ENCODE peak calls at places on chromosome 10, in eight cellular contexts. One of them, this sample, is unnamed.

GRCh38 chr10:102420443-102420809 is 210 bp upstream of the FBXL15 start:
- DNase-seq in GM06990: no peak
- DNase-seq in H1: no peak
- DNase-seq in neural progenitor cell: peak
- DNase-seq in astrocyte of the cerebellum: no peak
- DNase-seq in astrocyte: no peak
- DNase-seq in esophagus muscularis mucosa: no peak
- DNase-seq in GM10248: no peak
- DNase-seq in this sample: no peak

GRCh38 chr10:75585294-75585693 is 153.9 kb downstream of the LRMDA start:
- DNase-seq in GM06990: no peak
- DNase-seq in H1: no peak
- DNase-seq in neural progenitor cell: no peak
- DNase-seq in astrocyte of the cerebellum: no peak
- DNase-seq in astrocyte: no peak
- DNase-seq in esophagus muscularis mucosa: no peak
- DNase-seq in GM10248: no peak
- DNase-seq in this sample: no peak

GRCh38 chr10:4059471-4060138 is 274.6 kb upstream of the KLF6 start:
- DNase-seq in GM06990: no peak
- DNase-seq in H1: no peak
- DNase-seq in neural progenitor cell: no peak
- DNase-seq in astrocyte of the cerebellum: no peak
- DNase-seq in astrocyte: no peak
- DNase-seq in esophagus muscularis mucosa: no peak
- DNase-seq in GM10248: no peak
- DNase-seq in this sample: no peak

GRCh38 chr10:37314862-37315261 is 189.5 kb downstream of the ANKRD30A start:
- DNase-seq in GM06990: no peak
- DNase-seq in H1: no peak
- DNase-seq in neural progenitor cell: no peak
- DNase-seq in astrocyte of the cerebellum: no peak
- DNase-seq in astrocyte: no peak
- DNase-seq in esophagus muscularis mucosa: no peak
- DNase-seq in GM10248: no peak
- DNase-seq in this sample: no peak

GRCh38 chr10:101215397-101216206 is 13.7 kb downstream of the LBX1 start:
- DNase-seq in GM06990: no peak
- DNase-seq in H1: no peak
- DNase-seq in neural progenitor cell: peak
- DNase-seq in astrocyte of the cerebellum: no peak
- DNase-seq in astrocyte: no peak
- DNase-seq in esophagus muscularis mucosa: no peak
- DNase-seq in GM10248: no peak
- DNase-seq in this sample: no peak

GRCh38 chr10:69515699-69516547 is 57.3 kb downstream of the NEUROG3 start:
- DNase-seq in GM06990: peak
- DNase-seq in H1: peak
- DNase-seq in neural progenitor cell: peak
- DNase-seq in astrocyte of the cerebellum: peak
- DNase-seq in astrocyte: peak
- DNase-seq in esophagus muscularis mucosa: peak
- DNase-seq in GM10248: peak
- DNase-seq in this sample: peak

GRCh38 chr10:123614888-123615287 is 51.3 kb upstream of the GPR26 start:
- DNase-seq in GM06990: no peak
- DNase-seq in H1: peak
- DNase-seq in neural progenitor cell: peak
- DNase-seq in astrocyte of the cerebellum: peak
- DNase-seq in astrocyte: peak
- DNase-seq in esophagus muscularis mucosa: peak
- DNase-seq in GM10248: peak
- DNase-seq in this sample: peak

GRCh38 chr10:125343118-125343752 is 182.9 kb upstream of the CTBP2 start:
- DNase-seq in GM06990: no peak
- DNase-seq in H1: no peak
- DNase-seq in neural progenitor cell: peak
- DNase-seq in astrocyte of the cerebellum: no peak
- DNase-seq in astrocyte: peak
- DNase-seq in esophagus muscularis mucosa: no peak
- DNase-seq in GM10248: no peak
- DNase-seq in this sample: peak

GRCh38 chr10:119357389-119358139 is 150.2 kb downstream of the GRK5 start:
- DNase-seq in GM06990: no peak
- DNase-seq in H1: no peak
- DNase-seq in neural progenitor cell: no peak
- DNase-seq in astrocyte of the cerebellum: no peak
- DNase-seq in astrocyte: peak
- DNase-seq in esophagus muscularis mucosa: no peak
- DNase-seq in GM10248: no peak
- DNase-seq in this sample: no peak

GRCh38 chr10:283916-284356 is 148.7 kb downstream of the ZMYND11 start:
- DNase-seq in GM06990: peak
- DNase-seq in H1: no peak
- DNase-seq in neural progenitor cell: no peak
- DNase-seq in astrocyte of the cerebellum: no peak
- DNase-seq in astrocyte: no peak
- DNase-seq in esophagus muscularis mucosa: no peak
- DNase-seq in GM10248: peak
- DNase-seq in this sample: no peak

GRCh38 chr10:124280916-124281315 is 137.8 kb downstream of the OAT start:
- DNase-seq in GM06990: no peak
- DNase-seq in H1: no peak
- DNase-seq in neural progenitor cell: no peak
- DNase-seq in astrocyte of the cerebellum: no peak
- DNase-seq in astrocyte: no peak
- DNase-seq in esophagus muscularis mucosa: no peak
- DNase-seq in GM10248: no peak
- DNase-seq in this sample: no peak

GRCh38 chr10:101292194-101293006 is 61.6 kb upstream of the BTRC start:
- DNase-seq in GM06990: no peak
- DNase-seq in H1: no peak
- DNase-seq in neural progenitor cell: peak
- DNase-seq in astrocyte of the cerebellum: no peak
- DNase-seq in astrocyte: no peak
- DNase-seq in esophagus muscularis mucosa: no peak
- DNase-seq in GM10248: no peak
- DNase-seq in this sample: peak

GRCh38 chr10:84286695-84287094 is 41.7 kb upstream of the CCSER2 start:
- DNase-seq in GM06990: no peak
- DNase-seq in H1: no peak
- DNase-seq in neural progenitor cell: no peak
- DNase-seq in astrocyte of the cerebellum: no peak
- DNase-seq in astrocyte: no peak
- DNase-seq in esophagus muscularis mucosa: no peak
- DNase-seq in GM10248: no peak
- DNase-seq in this sample: no peak

DNA sequence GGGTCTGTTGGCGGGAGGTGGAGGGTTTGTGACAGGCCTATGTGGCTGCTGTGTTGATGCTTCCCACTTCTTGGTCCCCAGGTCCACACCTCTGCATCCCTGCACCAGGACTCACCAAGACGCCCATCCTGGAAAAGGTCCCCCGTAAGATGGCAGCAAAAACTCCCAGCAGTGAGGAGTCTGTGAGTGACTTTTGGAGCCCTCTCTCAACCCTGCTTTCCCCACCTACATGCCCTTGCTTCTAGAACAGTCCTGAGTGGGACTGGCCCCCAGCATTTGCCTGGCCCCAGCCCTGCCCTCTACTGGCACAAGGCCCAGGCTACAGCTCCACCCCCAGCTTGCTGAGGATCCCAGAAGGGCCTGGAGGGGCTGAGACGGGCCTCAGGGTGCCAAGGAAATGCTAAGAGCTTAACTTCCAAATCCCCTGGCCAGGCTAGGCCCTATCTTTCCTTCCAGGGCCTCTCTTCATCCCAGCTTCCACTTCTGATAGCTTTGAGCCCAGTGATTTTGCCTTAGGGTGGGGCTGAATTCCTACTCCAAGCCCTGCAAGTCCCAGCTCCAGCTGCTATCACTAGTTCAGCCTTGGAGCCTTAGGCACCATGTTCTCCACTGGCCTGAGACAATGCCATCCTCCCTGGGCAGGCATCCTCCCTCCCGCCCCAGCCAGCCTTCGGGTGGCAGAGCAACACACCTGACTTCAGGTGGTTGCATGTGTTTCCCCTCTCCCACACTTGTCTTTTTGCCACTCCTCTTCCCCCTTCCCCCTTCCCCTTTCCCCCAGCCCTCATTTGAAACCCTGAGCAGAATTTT is 2.8 kb downstream of the CHAT start:
- DNase-seq in GM06990: no peak
- DNase-seq in H1: no peak
- DNase-seq in neural progenitor cell: no peak
- DNase-seq in astrocyte of the cerebellum: no peak
- DNase-seq in astrocyte: no peak
- DNase-seq in esophagus muscularis mucosa: no peak
- DNase-seq in GM10248: no peak
- DNase-seq in this sample: no peak
- TF ChIP-seq CTCF in GM06990: peak
- TF ChIP-seq CTCF in H1: peak
- TF ChIP-seq CTCF in neural progenitor cell: peak
- TF ChIP-seq CTCF in astrocyte of the cerebellum: no peak
- TF ChIP-seq CTCF in astrocyte: no peak
- TF ChIP-seq CTCF in esophagus muscularis mucosa: no peak
- TF ChIP-seq CTCF in GM10248: no peak
- TF ChIP-seq CTCF in this sample: no peak

GRCh38 chr10:131694168-131694962 is 206.4 kb upstream of the PPP2R2D start:
- DNase-seq in GM06990: no peak
- DNase-seq in H1: no peak
- DNase-seq in neural progenitor cell: no peak
- DNase-seq in astrocyte of the cerebellum: no peak
- DNase-seq in astrocyte: no peak
- DNase-seq in esophagus muscularis mucosa: no peak
- DNase-seq in GM10248: no peak
- DNase-seq in this sample: no peak
- TF ChIP-seq CTCF in GM06990: no peak
- TF ChIP-seq CTCF in H1: no peak
- TF ChIP-seq CTCF in neural progenitor cell: no peak
- TF ChIP-seq CTCF in astrocyte of the cerebellum: no peak
- TF ChIP-seq CTCF in astrocyte: no peak
- TF ChIP-seq CTCF in esophagus muscularis mucosa: no peak
- TF ChIP-seq CTCF in GM10248: no peak
- TF ChIP-seq CTCF in this sample: no peak

DNA sequence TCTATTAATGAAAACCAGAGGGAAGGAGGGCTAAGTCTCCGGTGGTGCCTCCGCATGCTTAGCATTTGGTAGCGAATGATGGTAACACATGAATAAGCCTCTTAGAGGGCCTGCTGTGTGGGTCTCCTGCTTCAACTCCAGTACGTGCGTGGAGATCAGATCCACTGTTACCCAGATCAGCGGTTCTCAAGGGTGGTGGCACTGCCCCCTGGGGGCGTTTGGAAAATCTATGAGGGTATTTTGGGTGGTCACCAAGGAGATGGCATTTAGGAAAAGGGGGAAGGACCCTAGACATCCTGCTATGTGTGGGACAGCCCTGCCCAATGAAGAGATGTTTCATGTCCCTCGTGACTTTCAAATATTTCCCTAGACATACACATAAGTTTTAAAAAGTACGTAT is 57.1 kb upstream of the TM9SF3 start:
- DNase-seq in GM06990: no peak
- DNase-seq in H1: no peak
- DNase-seq in neural progenitor cell: peak
- DNase-seq in astrocyte of the cerebellum: no peak
- DNase-seq in astrocyte: no peak
- DNase-seq in esophagus muscularis mucosa: no peak
- DNase-seq in GM10248: no peak
- DNase-seq in this sample: no peak
- TF ChIP-seq CTCF in GM06990: peak
- TF ChIP-seq CTCF in H1: peak
- TF ChIP-seq CTCF in neural progenitor cell: peak
- TF ChIP-seq CTCF in astrocyte of the cerebellum: no peak
- TF ChIP-seq CTCF in astrocyte: no peak
- TF ChIP-seq CTCF in esophagus muscularis mucosa: no peak
- TF ChIP-seq CTCF in GM10248: peak
- TF ChIP-seq CTCF in this sample: no peak

DNA sequence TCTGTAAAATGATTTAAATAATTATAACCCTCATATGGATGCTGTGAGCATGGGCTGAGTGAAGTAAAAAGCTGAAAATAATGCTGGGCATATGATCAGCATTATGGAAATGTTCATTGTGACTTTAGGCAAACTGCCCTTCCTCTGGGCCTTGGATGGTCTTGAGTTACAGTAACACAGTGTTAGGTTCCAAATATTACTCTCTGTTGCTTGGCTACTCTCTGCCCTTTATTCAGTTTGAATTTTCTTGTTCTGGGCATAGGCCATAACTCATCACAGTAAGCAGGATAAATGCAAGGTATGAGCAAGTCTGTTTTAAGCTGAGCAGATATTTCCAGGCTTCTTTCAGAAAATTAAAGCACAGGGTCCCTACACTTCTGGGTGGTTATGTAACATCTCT is 868.0 kb downstream of the KCNMA1 start:
- DNase-seq in GM06990: no peak
- DNase-seq in H1: no peak
- DNase-seq in neural progenitor cell: no peak
- DNase-seq in astrocyte of the cerebellum: no peak
- DNase-seq in astrocyte: no peak
- DNase-seq in esophagus muscularis mucosa: no peak
- DNase-seq in GM10248: no peak
- DNase-seq in this sample: no peak
- TF ChIP-seq CTCF in GM06990: no peak
- TF ChIP-seq CTCF in H1: no peak
- TF ChIP-seq CTCF in neural progenitor cell: no peak
- TF ChIP-seq CTCF in astrocyte of the cerebellum: no peak
- TF ChIP-seq CTCF in astrocyte: no peak
- TF ChIP-seq CTCF in esophagus muscularis mucosa: no peak
- TF ChIP-seq CTCF in GM10248: no peak
- TF ChIP-seq CTCF in this sample: no peak

DNA sequence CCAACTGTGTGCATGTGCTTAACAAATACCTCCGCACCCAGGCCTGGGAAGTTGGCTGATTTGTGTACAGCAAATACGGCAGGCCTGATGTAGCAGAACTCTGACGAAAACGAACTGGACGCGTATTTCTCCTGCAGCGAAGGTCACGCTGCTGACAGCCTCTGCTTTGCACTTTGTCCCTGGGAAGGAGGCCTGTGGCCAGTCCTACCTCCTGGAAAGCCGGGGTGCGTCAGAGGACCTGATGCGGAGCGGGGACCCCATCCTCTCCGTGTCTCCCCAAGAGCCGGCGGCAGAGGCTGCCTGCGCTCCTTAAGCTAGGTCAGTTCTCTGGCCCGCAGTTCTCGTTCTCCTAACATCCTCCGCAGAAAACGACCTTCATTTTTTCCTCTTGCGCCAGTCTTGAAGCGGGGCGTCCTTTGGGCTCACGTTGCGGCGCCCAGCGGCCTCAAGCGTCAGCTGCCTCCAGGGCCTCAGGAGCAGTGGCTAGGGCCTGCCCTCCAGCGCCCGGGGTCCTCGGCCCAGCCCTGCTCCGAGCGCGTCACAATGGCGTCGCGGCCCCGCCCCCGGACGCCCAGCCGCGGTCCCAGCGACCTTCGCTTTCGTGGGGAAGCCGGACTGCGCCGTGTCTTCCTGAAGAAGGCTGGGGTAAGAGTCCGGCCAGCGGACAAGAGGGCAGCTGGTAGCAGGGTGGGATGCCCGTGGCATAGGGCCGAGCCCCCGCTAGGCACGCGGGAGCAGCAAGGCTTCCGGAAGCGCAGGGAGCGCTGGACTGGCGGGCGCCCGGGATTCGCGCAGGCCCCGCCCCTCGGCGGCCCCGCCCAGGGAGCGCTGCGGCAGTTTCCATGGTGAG is at the start of gene ZNF487:
- DNase-seq in GM06990: peak
- DNase-seq in H1: peak
- DNase-seq in neural progenitor cell: peak
- DNase-seq in astrocyte of the cerebellum: peak
- DNase-seq in astrocyte: peak
- DNase-seq in esophagus muscularis mucosa: peak
- DNase-seq in GM10248: peak
- DNase-seq in this sample: peak
- TF ChIP-seq CTCF in GM06990: peak
- TF ChIP-seq CTCF in H1: no peak
- TF ChIP-seq CTCF in neural progenitor cell: peak
- TF ChIP-seq CTCF in astrocyte of the cerebellum: peak
- TF ChIP-seq CTCF in astrocyte: no peak
- TF ChIP-seq CTCF in esophagus muscularis mucosa: no peak
- TF ChIP-seq CTCF in GM10248: peak
- TF ChIP-seq CTCF in this sample: no peak